ENCODE peak calls at places on chromosomes 7 and 10, in seven cellular contexts. S, Q, L, T, Y, N and C are unnamed samples.

GRCh38 chr7:77989981-77990566 is 191.5 kb downstream of the PHTF2 start:
- DNase-seq in S (peak), Q (no peak), L (no peak), T (no peak), Y (no peak), N (no peak), C (peak)

GRCh38 chr10:132697568-132698200 is 88.3 kb downstream of the NKX6-2 start:
- DNase-seq in S (no peak), Q (peak), L (no peak), T (peak), Y (no peak), N (no peak), C (no peak)

GRCh38 chr7:22002731-22003130 is 57.0 kb upstream of the CDCA7L start:
- DNase-seq in S (no peak), Q (no peak), L (no peak), T (no peak), Y (no peak), N (no peak), C (no peak)

GRCh38 chr7:156988605-156989185 is 21.8 kb downstream of the MNX1 start:
- DNase-seq in S (no peak), Q (no peak), L (no peak), T (no peak), Y (no peak), N (no peak), C (no peak)

GRCh38 chr10:112360308-112361270 is 13.3 kb upstream of the ACSL5 start:
- DNase-seq in S (no peak), Q (peak), L (no peak), T (peak), Y (peak), N (peak), C (no peak)

GRCh38 chr10:87918254-87918859 is 54.9 kb downstream of the PTEN start:
- DNase-seq in S (no peak), Q (no peak), L (no peak), T (no peak), Y (no peak), N (no peak), C (no peak)

GRCh38 chr7:115292381-115292780 is 370.5 kb downstream of the MDFIC start:
- DNase-seq in S (no peak), Q (no peak), L (no peak), T (no peak), Y (no peak), N (no peak), C (no peak)

GRCh38 chr10:121313119-121313858 is 285.0 kb downstream of the FGFR2 start:
- DNase-seq in S (no peak), Q (no peak), L (no peak), T (no peak), Y (peak), N (no peak), C (no peak)

GRCh38 chr7:16650266-16650665 is 4.3 kb downstream of the BZW2 start:
- DNase-seq in S (no peak), Q (no peak), L (no peak), T (peak), Y (no peak), N (no peak), C (no peak)

GRCh38 chr7:94423865-94424264 is 29.2 kb downstream of the COL1A2 start:
- DNase-seq in S (no peak), Q (peak), L (no peak), T (no peak), Y (no peak), N (no peak), C (no peak)

GRCh38 chr7:147170341-147171012 is 1053.9 kb downstream of the CNTNAP2 start:
- DNase-seq in S (no peak), Q (no peak), L (no peak), T (no peak), Y (no peak), N (no peak), C (no peak)

GRCh38 chr7:22406715-22407114 is 49.8 kb upstream of the RAPGEF5 start:
- DNase-seq in S (no peak), Q (no peak), L (no peak), T (no peak), Y (no peak), N (no peak), C (no peak)

GRCh38 chr10:33460461-33461294 is 126.2 kb upstream of the NRP1 start:
- DNase-seq in S (no peak), Q (peak), L (no peak), T (peak), Y (peak), N (no peak), C (no peak)

GRCh38 chr7:107660381-107661080 is at the start of gene SLC26A4:
- DNase-seq in S (no peak), Q (no peak), L (no peak), T (no peak), Y (no peak), N (no peak), C (peak)

GRCh38 chr7:103810112-103810744 is 179.2 kb downstream of the RELN start:
- DNase-seq in S (no peak), Q (no peak), L (no peak), T (no peak), Y (no peak), N (no peak), C (peak)

GRCh38 chr10:90592903-90593302 is 264.9 kb downstream of the HTR7 start:
- DNase-seq in S (peak), Q (peak), L (peak), T (peak), Y (no peak), N (no peak), C (peak)

GRCh38 chr7:112449353-112449752 is 907 bp upstream of the IFRD1 start:
- DNase-seq in S (peak), Q (peak), L (peak), T (no peak), Y (no peak), N (no peak), C (peak)

GRCh38 chr10:131841669-131842139 is 59.1 kb upstream of the PPP2R2D start:
- DNase-seq in S (no peak), Q (no peak), L (no peak), T (no peak), Y (no peak), N (no peak), C (no peak)

DNA sequence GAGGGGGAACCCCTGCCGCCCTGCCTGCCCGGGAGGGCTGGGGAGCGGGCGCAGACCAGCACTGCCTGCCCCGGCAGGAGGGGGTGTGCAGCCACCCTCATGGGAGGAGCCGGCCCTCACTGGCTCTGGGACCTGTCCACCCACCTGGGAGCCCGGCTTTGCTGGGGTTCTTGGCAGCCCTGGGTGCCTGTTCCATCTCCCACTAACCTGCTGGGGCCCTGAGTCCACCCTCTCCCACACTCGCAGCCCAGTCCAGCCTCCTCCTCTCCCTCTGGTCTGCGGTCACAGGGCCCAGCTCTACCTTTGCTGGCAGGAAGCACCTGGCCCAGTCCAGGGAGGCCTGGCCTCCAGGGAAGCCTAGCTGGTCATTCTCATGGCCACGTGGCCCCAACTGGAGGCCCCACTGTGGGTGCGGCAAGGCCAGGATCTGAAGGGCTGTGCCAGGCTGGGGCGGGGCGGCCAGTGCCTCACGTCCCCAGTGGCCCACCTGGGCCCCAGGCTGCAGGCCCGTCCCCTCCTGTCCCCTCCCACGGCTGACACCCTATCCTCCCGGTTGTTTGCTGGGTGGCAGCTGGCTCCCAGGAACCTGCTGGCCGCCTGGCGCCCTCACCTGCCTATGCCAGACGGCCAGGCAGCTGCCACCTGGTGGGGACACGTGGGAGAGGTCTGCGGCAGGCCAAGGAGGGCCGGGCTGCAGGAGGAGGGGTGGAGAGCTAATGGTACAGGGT is at the start of gene TMEM184A:
- DNase-seq in S (peak), Q (no peak), L (peak), T (no peak), Y (no peak), N (no peak), C (peak)
- TF ChIP-seq POLR2A in S (no peak), Q (no peak), L (peak), T (no peak), Y (no peak), N (no peak), C (no peak)

GRCh38 chr10:110835841-110836240 is 35.9 kb upstream of the PDCD4 start:
- DNase-seq in S (no peak), Q (no peak), L (no peak), T (no peak), Y (no peak), N (no peak), C (no peak)

GRCh38 chr10:110833234-110833940 is 38.3 kb upstream of the PDCD4 start:
- DNase-seq in S (peak), Q (no peak), L (no peak), T (no peak), Y (no peak), N (no peak), C (no peak)

GRCh38 chr10:110833941-110834621 is 37.6 kb upstream of the PDCD4 start:
- DNase-seq in S (no peak), Q (no peak), L (no peak), T (no peak), Y (peak), N (no peak), C (no peak)

GRCh38 chr10:110837418-110838120 is 34.2 kb upstream of the PDCD4 start:
- DNase-seq in S (no peak), Q (no peak), L (no peak), T (no peak), Y (no peak), N (no peak), C (no peak)

DNA sequence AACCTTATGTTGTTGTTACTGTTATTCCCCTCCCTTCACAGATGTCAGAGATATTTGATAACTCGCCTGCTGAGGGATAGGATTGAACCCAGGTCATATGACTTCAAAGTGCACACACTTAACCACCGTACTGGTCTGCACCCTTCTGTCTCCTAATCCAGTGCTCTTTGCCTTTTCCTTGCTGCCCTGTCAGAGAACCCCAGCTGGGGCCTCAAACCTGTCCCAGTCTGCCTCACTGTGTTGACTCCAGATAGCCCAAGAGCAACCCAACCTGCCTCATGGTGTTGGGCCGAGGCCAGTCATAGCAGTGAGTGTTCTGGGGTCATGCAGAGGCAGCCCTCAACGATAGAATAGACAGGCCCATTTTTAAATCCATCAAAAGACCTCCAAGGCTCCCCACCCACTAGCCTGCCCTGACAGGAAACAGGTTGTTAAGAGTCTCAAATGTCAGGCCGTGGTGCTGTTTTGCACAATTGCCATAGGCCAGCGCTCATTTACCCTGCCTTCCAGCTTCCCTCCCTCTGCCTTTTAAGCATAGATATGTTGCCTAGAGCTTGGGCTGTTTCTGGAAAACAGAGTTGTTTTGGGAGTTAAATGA is 37.0 kb upstream of the PDCD4 start:
- DNase-seq in S (no peak), Q (no peak), L (no peak), T (no peak), Y (peak), N (no peak), C (peak)
- TF ChIP-seq POLR2A in S (no peak), Q (no peak), L (no peak), T (no peak), Y (no peak), N (no peak), C (no peak)

DNA sequence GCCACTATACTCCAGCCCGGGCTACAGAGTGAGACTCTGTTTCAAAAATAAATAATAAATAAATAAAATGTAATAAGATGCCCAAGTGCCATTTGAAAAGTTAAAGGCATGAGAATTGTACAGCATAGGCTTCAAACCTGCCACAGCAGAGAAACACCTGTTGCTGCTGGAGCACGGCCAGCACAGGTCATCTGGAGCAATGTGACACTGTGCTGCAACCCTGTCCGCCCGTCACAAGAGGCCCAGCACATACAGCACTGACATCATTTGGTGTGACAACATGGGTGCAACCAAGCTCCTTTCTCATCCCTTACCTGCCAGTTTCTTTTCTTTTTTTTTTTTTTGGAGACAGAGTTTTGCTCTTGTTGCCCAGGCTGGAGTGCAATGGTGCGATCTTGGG is 1.3 kb downstream of the RFC2 start:
- DNase-seq in S (no peak), Q (no peak), L (no peak), T (no peak), Y (no peak), N (no peak), C (peak)
- TF ChIP-seq POLR2A in S (no peak), Q (no peak), L (no peak), T (no peak), Y (no peak), N (no peak), C (no peak)

GRCh38 chr10:46106410-46107255 is 60.6 kb upstream of the MSMB start:
- DNase-seq in S (peak), Q (peak), L (peak), T (peak), Y (peak), N (no peak), C (peak)
- TF ChIP-seq POLR2A in S (peak), Q (no peak), L (peak), T (no peak), Y (no peak), N (no peak), C (peak)

GRCh38 chr10:17229016-17229716 is 1.1 kb downstream of the VIM start:
- DNase-seq in S (peak), Q (peak), L (peak), T (peak), Y (peak), N (peak), C (peak)

GRCh38 chr10:17229717-17229966 is 1.6 kb downstream of the VIM start:
- DNase-seq in S (no peak), Q (no peak), L (no peak), T (no peak), Y (no peak), N (no peak), C (no peak)

GRCh38 chr10:17226891-17227303 is 1.1 kb upstream of the VIM start:
- DNase-seq in S (no peak), Q (no peak), L (no peak), T (no peak), Y (peak), N (no peak), C (no peak)

GRCh38 chr10:17227367-17228080 is 517 bp upstream of the VIM start:
- DNase-seq in S (no peak), Q (peak), L (no peak), T (no peak), Y (no peak), N (no peak), C (peak)

GRCh38 chr10:17228081-17229015 is at the start of gene VIM:
- DNase-seq in S (peak), Q (peak), L (peak), T (peak), Y (peak), N (peak), C (peak)
- TF ChIP-seq POLR2A in S (peak), Q (peak), L (peak), T (peak), Y (no peak), N (peak), C (no peak)

GRCh38 chr10:128016423-128017060 is 109.6 kb downstream of the PTPRE start:
- DNase-seq in S (no peak), Q (no peak), L (no peak), T (no peak), Y (no peak), N (no peak), C (no peak)

GRCh38 chr10:128018704-128019103 is 107.5 kb downstream of the MKI67 start:
- DNase-seq in S (no peak), Q (no peak), L (no peak), T (no peak), Y (no peak), N (no peak), C (no peak)

GRCh38 chr10:128013626-128014025 is 106.7 kb downstream of the PTPRE start:
- DNase-seq in S (no peak), Q (no peak), L (no peak), T (no peak), Y (no peak), N (no peak), C (no peak)

GRCh38 chr10:128018236-128018635 is 108.0 kb downstream of the MKI67 start:
- DNase-seq in S (no peak), Q (peak), L (no peak), T (no peak), Y (no peak), N (no peak), C (no peak)

GRCh38 chr10:128017825-128018224 is 108.4 kb downstream of the MKI67 start:
- DNase-seq in S (no peak), Q (no peak), L (no peak), T (no peak), Y (no peak), N (no peak), C (no peak)
- TF ChIP-seq POLR2A in S (no peak), Q (no peak), L (no peak), T (no peak), Y (no peak), N (no peak), C (no peak)

DNA sequence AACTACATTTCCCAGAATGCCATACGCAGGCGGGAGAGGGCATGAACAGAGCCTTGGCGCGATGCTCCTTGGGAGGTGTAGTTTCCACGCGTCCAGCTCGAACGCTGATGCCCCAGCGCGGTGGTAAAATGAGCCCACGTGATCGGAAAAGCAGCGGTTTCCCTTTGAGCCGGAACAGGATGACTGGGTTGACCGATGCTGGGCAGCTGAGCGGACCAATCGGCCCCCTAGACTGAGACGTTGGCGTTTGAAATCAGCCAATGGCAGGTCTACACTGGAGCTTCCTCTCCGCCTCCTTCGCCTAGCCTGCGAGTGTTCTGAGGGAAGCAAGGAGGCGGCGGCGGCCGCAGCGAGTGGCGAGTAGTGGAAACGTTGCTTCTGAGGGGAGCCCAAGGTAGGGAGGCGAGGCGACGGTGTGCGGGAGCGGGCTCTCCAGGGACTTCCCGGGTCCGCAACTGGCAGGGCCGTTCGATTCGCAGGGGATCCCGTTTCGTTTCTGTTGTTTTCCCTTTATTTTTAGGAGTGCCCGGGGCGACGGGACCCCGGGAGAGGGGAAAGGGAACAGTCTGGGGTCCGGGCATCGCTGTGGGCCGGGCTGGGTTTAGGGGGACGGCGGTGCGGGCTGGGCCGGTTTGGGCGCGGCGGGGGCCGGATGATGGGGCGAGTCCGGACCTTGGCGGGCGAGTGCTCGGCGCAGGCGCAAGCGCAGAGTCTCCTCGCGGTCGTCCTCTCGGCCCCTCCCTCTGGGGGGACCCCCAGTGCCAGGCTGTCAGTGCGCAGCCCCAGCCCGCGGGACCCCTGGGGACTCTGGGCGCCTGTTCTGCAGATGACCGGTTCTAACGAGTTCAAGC is at the start of gene BUB3:
- DNase-seq in S (peak), Q (peak), L (peak), T (peak), Y (peak), N (peak), C (peak)
- TF ChIP-seq POLR2A in S (peak), Q (peak), L (peak), T (peak), Y (peak), N (peak), C (peak)

DNA sequence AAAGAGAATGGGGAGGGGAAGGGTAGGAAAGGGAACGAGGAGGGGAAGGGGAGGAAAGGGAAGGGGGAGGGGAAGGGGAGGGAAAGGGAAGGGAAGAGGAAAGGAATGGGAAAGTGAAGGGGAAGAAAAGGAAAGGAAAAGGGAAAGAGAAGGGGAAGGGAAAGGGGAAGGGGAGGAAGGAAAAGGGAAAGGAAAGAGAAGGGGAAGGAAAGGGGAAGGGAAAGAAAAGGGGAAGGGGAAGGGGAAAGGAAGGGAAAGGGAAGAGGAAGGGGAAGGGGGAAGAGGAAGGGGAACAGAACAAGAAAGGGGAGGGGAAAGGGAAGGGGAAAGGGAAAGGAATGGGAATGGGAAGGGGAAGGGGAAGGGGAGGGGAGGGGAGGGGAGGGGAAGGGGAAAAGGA is 352.1 kb downstream of the PARD3 start:
- DNase-seq in S (no peak), Q (no peak), L (no peak), T (no peak), Y (no peak), N (no peak), C (no peak)
- TF ChIP-seq POLR2A in S (no peak), Q (no peak), L (no peak), T (no peak), Y (no peak), N (no peak), C (no peak)